ENCODE peak calls at places on chromosomes 5 and 9, in eight cellular contexts. Y, U, Q, F, H, K, D and W are unnamed samples.

GRCh38 chr5:80147119-80147815 is 108.6 kb downstream of the SERINC5 start:
- DNase-seq in Y (no peak), U (no peak), Q (no peak), F (no peak), H (no peak), K (no peak), D (no peak), W (no peak)

GRCh38 chr5:1007681-1008450 is 736 bp upstream of the NKD2 start:
- DNase-seq in Y (no peak), U (peak; percentile 28), Q (no peak), F (no peak), H (no peak), K (peak; percentile 43), D (no peak), W (no peak)

GRCh38 chr9:136222166-136222895 is 17.4 kb upstream of the LHX3 start:
- DNase-seq in Y (no peak), U (no peak), Q (no peak), F (no peak), H (no peak), K (no peak), D (no peak), W (no peak)

GRCh38 chr9:108156270-108156998 is 666.9 kb upstream of the KLF4 start:
- DNase-seq in Y (no peak), U (no peak), Q (no peak), F (no peak), H (no peak), K (peak; percentile 90), D (peak; percentile 48), W (no peak)

GRCh38 chr5:80141681-80142080 is 106.5 kb downstream of the THBS4 start:
- DNase-seq in Y (no peak), U (no peak), Q (no peak), F (no peak), H (no peak), K (no peak), D (no peak), W (no peak)

GRCh38 chr9:18601026-18601425 is 127.1 kb downstream of the ADAMTSL1 start:
- DNase-seq in Y (no peak), U (no peak), Q (no peak), F (no peak), H (no peak), K (no peak), D (no peak), W (no peak)

GRCh38 chr5:14257995-14258403 is 114.9 kb downstream of the TRIO start:
- DNase-seq in Y (no peak), U (no peak), Q (no peak), F (peak; percentile 82), H (no peak), K (no peak), D (peak; percentile 86), W (no peak)

GRCh38 chr5:180067986-180068385 is 3.6 kb downstream of the RNF130 start:
- DNase-seq in Y (no peak), U (no peak), Q (no peak), F (no peak), H (no peak), K (no peak), D (no peak), W (no peak)

GRCh38 chr9:131096490-131097258 is at the start of gene AIF1L:
- DNase-seq in Y (no peak), U (peak; percentile 47), Q (peak; percentile 21), F (peak; percentile 59), H (peak; percentile 59), K (no peak), D (no peak), W (no peak)

GRCh38 chr9:134515026-134515821 is 126.4 kb upstream of the COL5A1 start:
- DNase-seq in Y (no peak), U (no peak), Q (no peak), F (no peak), H (no peak), K (no peak), D (no peak), W (no peak)

GRCh38 chr5:136242136-136242535 is 49.2 kb upstream of the SMIM32 start:
- DNase-seq in Y (no peak), U (no peak), Q (no peak), F (no peak), H (no peak), K (no peak), D (peak; percentile 48), W (no peak)

GRCh38 chr5:37838152-37838932 is 1.5 kb downstream of the GDNF start:
- DNase-seq in Y (no peak), U (no peak), Q (no peak), F (no peak), H (no peak), K (no peak), D (no peak), W (no peak)

GRCh38 chr5:95883185-95884020 is 60.9 kb upstream of the GLRX start:
- DNase-seq in Y (no peak), U (no peak), Q (no peak), F (no peak), H (no peak), K (no peak), D (peak; percentile 72), W (no peak)

GRCh38 chr9:38368731-38369130 is 23.8 kb upstream of the ALDH1B1 start:
- DNase-seq in Y (no peak), U (no peak), Q (no peak), F (no peak), H (no peak), K (no peak), D (no peak), W (no peak)

GRCh38 chr5:142770650-142771609 is 753 bp downstream of the ARHGAP26 start:
- DNase-seq in Y (no peak), U (peak; percentile 76), Q (peak; percentile 71), F (peak; percentile 2), H (peak; percentile 57), K (peak; percentile 58), D (peak; percentile 43), W (no peak)

GRCh38 chr9:124698265-124698664 is 72.8 kb downstream of the NR6A1 start:
- DNase-seq in Y (no peak), U (no peak), Q (no peak), F (no peak), H (no peak), K (no peak), D (no peak), W (no peak)

GRCh38 chr9:87515086-87515485 is 17.4 kb downstream of the DAPK1 start:
- DNase-seq in Y (no peak), U (no peak), Q (no peak), F (no peak), H (no peak), K (no peak), D (no peak), W (no peak)

GRCh38 chr9:38641985-38642864 is 21.8 kb upstream of the ANKRD18A start:
- DNase-seq in Y (no peak), U (no peak), Q (no peak), F (peak; percentile 54), H (peak; percentile 35), K (peak; percentile 60), D (peak; percentile 58), W (no peak)

GRCh38 chr9:110143969-110144545 is 63.9 kb downstream of the C9orf152 start:
- DNase-seq in Y (no peak), U (no peak), Q (peak; percentile 30), F (no peak), H (no peak), K (no peak), D (peak; percentile 77), W (no peak)

GRCh38 chr9:91395553-91396470 is 27.8 kb downstream of the NFIL3 start:
- DNase-seq in Y (peak; percentile 35), U (no peak), Q (peak; percentile 41), F (no peak), H (no peak), K (no peak), D (peak; percentile 74), W (no peak)

GRCh38 chr5:16913840-16914435 is 22.1 kb downstream of the MYO10 start:
- DNase-seq in Y (no peak), U (no peak), Q (no peak), F (no peak), H (no peak), K (peak; percentile 79), D (no peak), W (no peak)